ENCODE peak calls at places on chromosome 19, in five cellular contexts. F is fibroblast of lung, E is neural progenitor cell, S is mammary epithelial cell, D is GM12878. G is an unnamed sample.

GRCh38 chr19:34996978-34997640 is 3.0 kb upstream of the GRAMD1A start:
- DNase-seq in D (no peak), E (no peak), F (no peak), S (no peak), G (no peak)

GRCh38 chr19:869245-870177 is 10.0 kb downstream of the CFD start:
- DNase-seq in E (no peak), F (peak), D (no peak), S (peak), G (peak)

GRCh38 chr19:40705362-40705651 is 11.4 kb downstream of the COQ8B start:
- DNase-seq in S (no peak), E (no peak), D (no peak), F (no peak), G (no peak)

GRCh38 chr19:34359140-34359953 is 5.6 kb upstream of the GPI start:
- DNase-seq in F (peak), E (peak), S (peak), D (peak), G (peak)

GRCh38 chr19:1266818-1267440 is 2.2 kb upstream of the CIRBP start:
- DNase-seq in F (no peak), E (peak), D (no peak), S (no peak), G (peak)

GRCh38 chr19:44800461-44800860 is 8.4 kb upstream of the BCAM start:
- DNase-seq in E (peak), F (peak), D (peak), S (peak), G (peak)

GRCh38 chr19:39401549-39402416 is 4.9 kb upstream of the ZFP36 start:
- DNase-seq in E (peak), D (no peak), S (peak), F (peak), G (peak)

GRCh38 chr19:46849610-46850009 is 1.0 kb downstream of the AP2S1 start:
- DNase-seq in D (no peak), S (no peak), E (peak), F (no peak), G (peak)

GRCh38 chr19:11426656-11427055 is 7.5 kb upstream of the RGL3 start:
- DNase-seq in S (no peak), E (no peak), F (no peak), D (no peak), G (no peak)

GRCh38 chr19:17615889-17616685 is 60.6 kb downstream of the COLGALT1 start:
- DNase-seq in D (no peak), S (no peak), F (no peak), E (peak), G (no peak)
- H3K9ac ChIP-seq in D (no peak), S (no peak), F (peak), E (no peak), G (no peak)

DNA sequence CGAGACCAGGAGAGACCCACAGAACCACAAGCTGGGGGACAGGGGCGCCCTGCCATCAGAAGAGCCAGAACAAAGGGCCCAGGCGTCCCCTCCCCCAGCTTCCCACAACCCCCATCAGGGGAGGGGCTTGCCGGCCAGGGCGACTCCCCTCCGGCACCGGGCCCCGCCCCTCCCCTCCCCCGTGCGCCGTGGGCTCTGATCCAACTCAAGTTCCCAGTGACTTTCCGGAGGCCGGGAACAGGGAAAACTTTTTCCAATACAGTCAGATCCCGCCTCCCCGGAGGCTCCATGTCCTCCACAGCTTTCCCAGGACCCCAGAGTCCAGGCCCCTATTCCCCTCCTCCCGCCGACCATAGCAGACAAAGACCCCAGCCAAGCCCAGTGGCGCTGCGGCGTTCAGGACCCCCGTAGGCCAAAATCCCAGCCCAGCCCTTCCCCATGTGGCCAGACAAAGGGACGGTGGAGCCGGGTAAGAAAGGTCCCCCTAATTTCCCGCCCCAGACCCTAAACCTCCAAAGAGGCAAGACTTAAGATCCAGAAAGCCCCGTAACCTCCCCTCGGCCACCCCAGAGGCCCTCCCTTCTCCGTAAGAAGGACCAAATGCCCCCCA is 673 bp downstream of the TEAD2 start:
- DNase-seq in S (peak), F (peak), D (no peak), E (peak), G (peak)
- H3K9ac ChIP-seq in S (peak), F (peak), D (no peak), E (peak), G (peak)

DNA sequence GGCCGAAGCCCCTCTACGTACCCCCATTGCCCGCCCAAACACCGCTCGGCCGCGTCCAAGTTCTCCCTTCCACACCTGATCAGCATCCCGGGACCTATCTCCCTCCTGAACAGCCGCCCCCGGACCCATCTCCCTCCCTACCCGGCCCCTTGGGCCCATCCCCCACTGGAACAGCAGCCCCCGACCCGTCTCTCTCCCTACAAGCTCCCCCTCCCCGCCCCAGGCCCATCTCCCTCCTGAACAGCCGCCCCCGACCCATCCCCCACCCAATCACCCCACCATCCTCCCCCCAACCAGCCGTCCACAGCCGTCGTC is 608 bp downstream of the ZSCAN1 start:
- DNase-seq in F (no peak), E (peak), S (no peak), D (no peak), G (no peak)
- H3K9ac ChIP-seq in F (no peak), E (peak), S (no peak), D (no peak), G (no peak)

GRCh38 chr19:15555759-15556633 is 47.7 kb downstream of the CYP4F22 start:
- DNase-seq in D (peak), E (peak), S (peak), F (peak), G (peak)
- H3K9ac ChIP-seq in D (no peak), E (no peak), S (no peak), F (no peak), G (peak)